ENCODE peak calls at places on chromosomes 3 and 15, in four cellular contexts. Y is mesendoderm, A is adipocyte, D is mammary epithelial cell. R is an unnamed sample.

GRCh38 chr3:106294121-106294520 is 425.3 kb upstream of the CBLB start:
- DNase-seq in Y (no peak), D (no peak), A (no peak), R (no peak)

GRCh38 chr3:87076951-87077350 is 86.0 kb upstream of the VGLL3 start:
- DNase-seq in A (peak; percentile 83), D (peak; percentile 71), Y (peak; percentile 74), R (no peak)

GRCh38 chr3:30356901-30357753 is 249.3 kb upstream of the TGFBR2 start:
- DNase-seq in D (peak; percentile 34), Y (no peak), A (peak; percentile 58), R (no peak)

GRCh38 chr3:16559664-16560365 is 45.4 kb downstream of the DAZL start:
- DNase-seq in Y (no peak), A (no peak), D (no peak), R (no peak)

GRCh38 chr15:85967553-85967952 is 112.1 kb upstream of the AGBL1 start:
- DNase-seq in D (no peak), Y (no peak), A (no peak), R (no peak)

GRCh38 chr15:32119286-32119685 is 89.0 kb downstream of the CHRNA7 start:
- DNase-seq in Y (no peak), D (no peak), A (no peak), R (no peak)

GRCh38 chr15:78750566-78750965 is 60.7 kb downstream of the ADAMTS7 start:
- DNase-seq in Y (no peak), D (no peak), A (no peak), R (peak; percentile 34)

GRCh38 chr3:56347219-56347871 is 120.9 kb downstream of the ERC2 start:
- DNase-seq in D (no peak), Y (peak; percentile 89), A (no peak), R (peak; percentile 90)

GRCh38 chr3:165466856-165467255 is 270.7 kb upstream of the SLITRK3 start:
- DNase-seq in D (no peak), A (no peak), Y (peak; percentile 8), R (no peak)

GRCh38 chr15:84946772-84947489 is 34.7 kb upstream of the PDE8A start:
- DNase-seq in A (no peak), Y (no peak), D (no peak), R (no peak)

GRCh38 chr15:75067123-75067854 is 43.9 kb downstream of the PPCDC start:
- DNase-seq in Y (no peak), D (peak; percentile 90), A (no peak), R (no peak)

GRCh38 chr15:101020451-101020850 is 101.3 kb downstream of the LRRK1 start:
- DNase-seq in A (no peak), D (no peak), Y (no peak), R (no peak)

GRCh38 chr3:155001289-155002007 is 78.7 kb upstream of the MME start:
- DNase-seq in D (no peak), A (no peak), Y (no peak), R (no peak)

GRCh38 chr15:98874773-98875172 is 132.8 kb downstream of the PGPEP1L start:
- DNase-seq in A (no peak), Y (peak; percentile 57), D (peak; percentile 71), R (no peak)
- H3K9ac ChIP-seq in A (peak overlapping the region; percentile 40), Y (no peak overlapping the region), D (peak overlapping the region; percentile 54), R (no peak overlapping the region)

GRCh38 chr3:12097972-12098371 is 60.7 kb downstream of the TIMP4 start:
- DNase-seq in Y (no peak), A (no peak), D (peak; percentile 6), R (no peak)
- H3K9ac ChIP-seq in Y (no peak overlapping the region), A (no peak overlapping the region), D (no peak overlapping the region), R (no peak overlapping the region)

GRCh38 chr15:36550650-36551049 is 28.8 kb upstream of the CDIN1 start:
- DNase-seq in Y (no peak), D (no peak), A (no peak), R (no peak)

GRCh38 chr15:36545451-36545992 is 33.9 kb upstream of the CDIN1 start:
- DNase-seq in D (no peak), Y (peak; percentile 40), A (no peak), R (no peak)

GRCh38 chr15:36544518-36545383 is 34.7 kb upstream of the CDIN1 start:
- DNase-seq in D (no peak), A (no peak), Y (peak; percentile 31), R (no peak)
- H3K9ac ChIP-seq in D (no peak overlapping the region), A (no peak overlapping the region), Y (no peak overlapping the region), R (no peak overlapping the region)

DNA sequence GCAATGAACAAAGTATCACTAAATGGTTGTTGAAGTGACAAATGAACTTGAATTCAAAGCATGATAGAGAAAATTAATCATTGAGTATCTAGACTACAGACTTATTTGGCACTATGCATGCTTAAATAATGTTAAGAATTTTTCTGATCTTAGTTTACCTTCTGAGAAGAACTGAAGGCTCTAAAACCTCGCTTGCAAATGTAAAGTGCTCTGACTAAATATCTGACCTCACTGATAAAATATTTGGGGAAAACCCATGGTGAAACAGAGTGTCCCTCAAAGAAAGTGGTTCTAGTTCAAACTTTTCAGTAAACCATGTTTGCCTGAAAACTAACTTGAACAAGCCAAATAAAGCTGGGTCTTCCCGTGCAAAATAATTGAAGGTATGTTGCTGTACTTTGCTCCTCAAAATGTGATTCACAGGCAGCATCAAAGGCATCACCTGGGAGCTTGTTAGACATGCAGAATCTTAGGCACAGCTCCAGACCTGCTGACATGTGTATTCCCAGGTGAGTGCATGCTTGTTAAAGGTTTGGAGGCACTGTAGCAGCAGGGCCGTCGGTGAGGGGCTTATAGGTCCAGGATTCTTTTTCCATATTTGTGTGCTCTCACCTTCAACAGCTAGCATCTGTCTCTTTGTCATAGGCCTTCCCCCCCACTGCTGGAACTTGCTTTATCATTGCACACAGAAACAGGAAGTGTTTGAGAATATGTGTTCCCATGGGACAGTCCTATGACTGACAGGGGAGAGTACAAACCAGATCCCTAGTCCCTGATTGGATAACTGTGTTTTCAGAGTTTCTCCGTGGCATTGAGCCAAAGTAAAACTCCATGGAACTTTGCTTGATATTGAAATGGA is 524.1 kb upstream of the LMCD1 start:
- DNase-seq in D (peak; percentile 56), A (no peak), Y (peak; percentile 58), R (peak; percentile 63)
- H3K9ac ChIP-seq in D (no peak overlapping the region), A (no peak overlapping the region), Y (no peak overlapping the region), R (no peak overlapping the region)

GRCh38 chr15:66698971-66699370 is 3.1 kb upstream of the SMAD6 start:
- DNase-seq in D (no peak), Y (peak; percentile 89), A (no peak), R (no peak)

GRCh38 chr15:66700802-66701421 is 1.1 kb upstream of the SMAD6 start:
- DNase-seq in A (peak; percentile 99), Y (peak; percentile 98), D (peak; percentile 89), R (peak; percentile 96)

GRCh38 chr15:66702035-66702769 is at the start of gene SMAD6:
- DNase-seq in D (peak; percentile 92), Y (peak; percentile 100), A (peak; percentile 100), R (peak; percentile 99)

GRCh38 chr15:66701422-66702034 is 508 bp upstream of the SMAD6 start:
- DNase-seq in A (peak; percentile 76), D (peak; percentile 59), Y (peak; percentile 78), R (peak; percentile 72)

DNA sequence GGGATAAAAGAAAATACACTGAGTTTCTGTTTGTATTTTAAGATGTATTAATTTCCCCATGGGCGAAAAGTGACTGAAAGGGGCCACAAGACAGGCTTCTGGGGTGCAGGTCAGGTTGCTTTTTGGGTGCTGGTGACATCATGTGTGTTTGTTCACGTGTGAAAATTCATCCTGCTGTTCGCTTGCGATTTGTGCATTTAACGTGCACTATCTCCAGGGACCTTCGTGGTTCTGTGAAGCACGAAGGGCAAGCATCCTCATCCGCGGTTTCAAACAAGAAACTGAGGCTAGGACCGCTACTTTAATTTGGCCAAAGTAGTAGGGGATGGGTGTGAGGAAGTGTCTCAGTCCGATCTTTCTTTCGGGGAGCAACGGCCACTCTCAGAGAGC is 1.6 kb upstream of the SMAD6 start:
- DNase-seq in Y (no peak), D (no peak), A (no peak), R (peak; percentile 54)
- H3K9ac ChIP-seq in Y (peak overlapping the region; percentile 83), D (peak overlapping the region; percentile 57), A (peak overlapping the region; percentile 64), R (peak overlapping the region; percentile 72)

DNA sequence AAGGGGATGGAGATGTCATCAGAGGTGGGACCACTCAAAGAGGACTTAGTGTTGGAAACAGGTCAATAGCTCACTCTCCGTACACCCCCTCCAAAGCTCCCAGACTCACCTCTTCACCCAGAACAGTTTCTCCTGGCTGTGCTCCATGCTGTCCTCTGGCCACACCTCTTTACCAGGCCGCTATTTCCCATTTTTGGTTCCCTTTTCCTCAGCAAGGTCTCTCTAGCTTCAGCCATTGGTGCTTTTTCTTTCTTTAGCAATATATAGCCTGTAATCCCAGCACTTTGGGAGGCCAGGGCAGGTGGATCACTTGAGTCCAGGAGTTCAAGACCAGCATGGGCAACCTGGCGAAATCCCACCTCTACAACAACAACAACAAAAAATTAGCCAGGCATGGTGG is 123.6 kb upstream of the SMAD3 start:
- DNase-seq in Y (no peak), A (no peak), D (no peak), R (no peak)
- H3K9ac ChIP-seq in Y (no peak overlapping the region), A (no peak overlapping the region), D (no peak overlapping the region), R (no peak overlapping the region)